ENCODE peak calls at places on chromosome 16, in six cellular contexts. One of them, this sample, is unnamed.

GRCh38 chr16:57621521-57622268 is 6.7 kb upstream of the ADGRG1 start:
- DNase-seq in HFFc6: no peak
- DNase-seq in WTC11: no peak
- DNase-seq in cardiac fibroblast: no peak
- DNase-seq in brain microvascular endothelial cell: no peak
- DNase-seq in H9: no peak
- DNase-seq in this sample: peak

GRCh38 chr16:908526-909155 is 62.1 kb downstream of the LMF1 start:
- DNase-seq in HFFc6: no peak
- DNase-seq in WTC11: no peak
- DNase-seq in cardiac fibroblast: no peak
- DNase-seq in brain microvascular endothelial cell: no peak
- DNase-seq in H9: no peak
- DNase-seq in this sample: no peak

GRCh38 chr16:81403601-81404391 is 40.8 kb upstream of the CMIP start:
- DNase-seq in HFFc6: peak
- DNase-seq in WTC11: peak
- DNase-seq in cardiac fibroblast: peak
- DNase-seq in brain microvascular endothelial cell: peak
- DNase-seq in H9: peak
- DNase-seq in this sample: peak

GRCh38 chr16:85028638-85029412 is 1.2 kb downstream of the KIAA0513 start:
- DNase-seq in HFFc6: peak
- DNase-seq in WTC11: no peak
- DNase-seq in cardiac fibroblast: no peak
- DNase-seq in brain microvascular endothelial cell: no peak
- DNase-seq in H9: no peak
- DNase-seq in this sample: peak

GRCh38 chr16:86872833-86873232 is 294.5 kb downstream of the FOXL1 start:
- DNase-seq in HFFc6: no peak
- DNase-seq in WTC11: no peak
- DNase-seq in cardiac fibroblast: no peak
- DNase-seq in brain microvascular endothelial cell: no peak
- DNase-seq in H9: peak
- DNase-seq in this sample: no peak

GRCh38 chr16:29974291-29975133 is 844 bp downstream of the TAOK2 start:
- DNase-seq in HFFc6: no peak
- DNase-seq in WTC11: no peak
- DNase-seq in cardiac fibroblast: peak
- DNase-seq in brain microvascular endothelial cell: no peak
- DNase-seq in H9: no peak
- DNase-seq in this sample: peak

GRCh38 chr16:9395958-9396359 is 304.5 kb downstream of the HAPSTR1 start:
- DNase-seq in HFFc6: no peak
- DNase-seq in WTC11: no peak
- DNase-seq in cardiac fibroblast: no peak
- DNase-seq in brain microvascular endothelial cell: no peak
- DNase-seq in H9: no peak
- DNase-seq in this sample: no peak

GRCh38 chr16:57388359-57389086 is 16.0 kb upstream of the CCL17 start:
- DNase-seq in HFFc6: no peak
- DNase-seq in WTC11: no peak
- DNase-seq in cardiac fibroblast: no peak
- DNase-seq in brain microvascular endothelial cell: no peak
- DNase-seq in H9: no peak
- DNase-seq in this sample: peak

GRCh38 chr16:85389679-85390470 is 223.2 kb upstream of the GSE1 start:
- DNase-seq in HFFc6: no peak
- DNase-seq in WTC11: peak
- DNase-seq in cardiac fibroblast: no peak
- DNase-seq in brain microvascular endothelial cell: no peak
- DNase-seq in H9: no peak
- DNase-seq in this sample: no peak

GRCh38 chr16:67155305-67156145 is 4.2 kb downstream of the TRADD start:
- DNase-seq in HFFc6: peak
- DNase-seq in WTC11: peak
- DNase-seq in cardiac fibroblast: peak
- DNase-seq in brain microvascular endothelial cell: peak
- DNase-seq in H9: peak
- DNase-seq in this sample: peak

GRCh38 chr16:82891424-82891823 is 264.7 kb downstream of the CDH13 start:
- DNase-seq in HFFc6: no peak
- DNase-seq in WTC11: no peak
- DNase-seq in cardiac fibroblast: no peak
- DNase-seq in brain microvascular endothelial cell: no peak
- DNase-seq in H9: no peak
- DNase-seq in this sample: no peak

GRCh38 chr16:19382887-19383816 is 34.5 kb upstream of the TMC5 start:
- DNase-seq in HFFc6: no peak
- DNase-seq in WTC11: no peak
- DNase-seq in cardiac fibroblast: no peak
- DNase-seq in brain microvascular endothelial cell: no peak
- DNase-seq in H9: no peak
- DNase-seq in this sample: peak

GRCh38 chr16:87436225-87437172 is 44.4 kb downstream of the MAP1LC3B start:
- DNase-seq in HFFc6: peak
- DNase-seq in WTC11: no peak
- DNase-seq in cardiac fibroblast: peak
- DNase-seq in brain microvascular endothelial cell: peak
- DNase-seq in H9: no peak
- DNase-seq in this sample: no peak

GRCh38 chr16:17266606-17267313 is 204.0 kb downstream of the XYLT1 start:
- DNase-seq in HFFc6: no peak
- DNase-seq in WTC11: no peak
- DNase-seq in cardiac fibroblast: no peak
- DNase-seq in brain microvascular endothelial cell: no peak
- DNase-seq in H9: no peak
- DNase-seq in this sample: no peak

GRCh38 chr16:88822281-88823040 is 10.7 kb upstream of the APRT start:
- DNase-seq in HFFc6: no peak
- DNase-seq in WTC11: no peak
- DNase-seq in cardiac fibroblast: no peak
- DNase-seq in brain microvascular endothelial cell: no peak
- DNase-seq in H9: no peak
- DNase-seq in this sample: no peak

GRCh38 chr16:16001856-16002255 is 52.4 kb downstream of the ABCC1 start:
- DNase-seq in HFFc6: no peak
- DNase-seq in WTC11: no peak
- DNase-seq in cardiac fibroblast: no peak
- DNase-seq in brain microvascular endothelial cell: no peak
- DNase-seq in H9: no peak
- DNase-seq in this sample: no peak

GRCh38 chr16:19595043-19595767 is 39.7 kb downstream of the VPS35L start:
- DNase-seq in HFFc6: peak
- DNase-seq in WTC11: no peak
- DNase-seq in cardiac fibroblast: peak
- DNase-seq in brain microvascular endothelial cell: peak
- DNase-seq in H9: no peak
- DNase-seq in this sample: peak

GRCh38 chr16:70695351-70696070 is 9.7 kb upstream of the MTSS2 start:
- DNase-seq in HFFc6: no peak
- DNase-seq in WTC11: no peak
- DNase-seq in cardiac fibroblast: peak
- DNase-seq in brain microvascular endothelial cell: no peak
- DNase-seq in H9: no peak
- DNase-seq in this sample: peak

GRCh38 chr16:52597772-52598483 is 51.0 kb upstream of the TOX3 start:
- DNase-seq in HFFc6: no peak
- DNase-seq in WTC11: no peak
- DNase-seq in cardiac fibroblast: no peak
- DNase-seq in brain microvascular endothelial cell: no peak
- DNase-seq in H9: peak
- DNase-seq in this sample: peak

GRCh38 chr16:81543571-81543970 is 99.0 kb downstream of the CMIP start:
- DNase-seq in HFFc6: no peak
- DNase-seq in WTC11: no peak
- DNase-seq in cardiac fibroblast: peak
- DNase-seq in brain microvascular endothelial cell: no peak
- DNase-seq in H9: no peak
- DNase-seq in this sample: no peak

DNA sequence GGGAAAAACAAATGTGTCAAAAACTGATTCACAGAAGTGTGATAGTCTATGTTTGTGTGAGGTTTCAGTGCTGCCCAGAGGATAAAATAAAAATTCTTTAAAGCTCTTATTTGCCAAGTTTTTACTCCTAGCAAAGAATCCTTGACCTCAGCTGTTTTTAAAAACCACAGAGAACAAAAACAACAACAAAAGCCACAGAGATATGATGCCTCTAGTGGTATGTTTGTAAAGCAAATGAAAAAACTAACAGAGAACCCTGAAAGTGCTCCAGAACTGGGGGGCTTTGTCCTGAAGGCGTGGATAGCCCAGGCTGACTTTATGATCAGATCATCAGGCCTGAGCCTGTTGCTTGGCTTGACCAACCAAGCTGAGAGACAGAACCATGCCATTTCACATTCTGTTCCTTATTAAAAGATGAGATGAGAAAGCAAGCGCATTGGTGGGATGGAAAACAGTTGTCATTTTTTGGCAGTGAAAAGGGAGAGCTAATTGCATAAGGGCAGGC is 411.1 kb downstream of the CPPED1 start:
- DNase-seq in HFFc6: peak
- DNase-seq in WTC11: no peak
- DNase-seq in cardiac fibroblast: no peak
- DNase-seq in brain microvascular endothelial cell: no peak
- DNase-seq in H9: no peak
- DNase-seq in this sample: no peak
- TF ChIP-seq CTCF in HFFc6: peak
- TF ChIP-seq CTCF in WTC11: no peak
- TF ChIP-seq CTCF in cardiac fibroblast: peak
- TF ChIP-seq CTCF in brain microvascular endothelial cell: no peak
- TF ChIP-seq CTCF in H9: peak
- TF ChIP-seq CTCF in this sample: no peak

DNA sequence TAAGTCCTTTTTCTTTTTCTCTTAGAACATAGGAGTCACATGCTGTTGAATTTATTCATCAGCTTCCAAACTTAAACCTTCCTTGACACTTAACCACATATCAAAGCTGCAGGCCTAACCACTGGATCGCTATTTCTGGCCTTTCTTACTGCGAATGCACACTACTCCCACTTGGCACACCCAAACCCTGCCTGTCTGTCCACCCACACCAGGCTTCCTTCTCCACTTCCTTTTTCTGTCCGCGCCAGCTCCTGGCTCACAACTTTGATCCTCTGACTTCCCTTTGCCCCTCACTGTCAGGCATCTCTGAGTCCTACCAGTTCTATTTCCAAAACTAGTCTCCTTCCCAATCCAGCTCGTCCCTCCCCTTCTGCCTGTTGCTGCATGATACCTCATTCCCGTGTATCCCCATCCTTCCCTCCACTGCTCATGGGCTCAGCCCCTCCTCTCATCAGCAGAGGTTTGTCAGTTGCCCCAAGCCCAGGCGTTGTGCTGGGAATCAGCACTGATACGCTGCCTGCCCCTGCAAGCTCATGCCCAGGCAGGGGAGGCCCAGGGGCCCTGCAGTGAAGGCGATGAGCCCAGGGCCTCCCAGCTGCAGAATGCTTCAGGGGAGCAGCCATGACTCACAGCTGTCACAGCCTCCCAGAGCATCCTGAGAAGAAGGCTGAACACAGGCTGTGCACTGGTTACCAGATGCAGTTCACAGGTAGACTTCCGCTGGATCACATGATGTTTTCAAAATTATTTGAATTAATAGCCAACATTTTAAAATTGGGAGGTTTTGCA is 179.8 kb downstream of the KATNIP start:
- DNase-seq in HFFc6: no peak
- DNase-seq in WTC11: no peak
- DNase-seq in cardiac fibroblast: peak
- DNase-seq in brain microvascular endothelial cell: no peak
- DNase-seq in H9: no peak
- DNase-seq in this sample: no peak
- TF ChIP-seq CTCF in HFFc6: no peak
- TF ChIP-seq CTCF in WTC11: no peak
- TF ChIP-seq CTCF in cardiac fibroblast: no peak
- TF ChIP-seq CTCF in brain microvascular endothelial cell: no peak
- TF ChIP-seq CTCF in H9: no peak
- TF ChIP-seq CTCF in this sample: no peak

DNA sequence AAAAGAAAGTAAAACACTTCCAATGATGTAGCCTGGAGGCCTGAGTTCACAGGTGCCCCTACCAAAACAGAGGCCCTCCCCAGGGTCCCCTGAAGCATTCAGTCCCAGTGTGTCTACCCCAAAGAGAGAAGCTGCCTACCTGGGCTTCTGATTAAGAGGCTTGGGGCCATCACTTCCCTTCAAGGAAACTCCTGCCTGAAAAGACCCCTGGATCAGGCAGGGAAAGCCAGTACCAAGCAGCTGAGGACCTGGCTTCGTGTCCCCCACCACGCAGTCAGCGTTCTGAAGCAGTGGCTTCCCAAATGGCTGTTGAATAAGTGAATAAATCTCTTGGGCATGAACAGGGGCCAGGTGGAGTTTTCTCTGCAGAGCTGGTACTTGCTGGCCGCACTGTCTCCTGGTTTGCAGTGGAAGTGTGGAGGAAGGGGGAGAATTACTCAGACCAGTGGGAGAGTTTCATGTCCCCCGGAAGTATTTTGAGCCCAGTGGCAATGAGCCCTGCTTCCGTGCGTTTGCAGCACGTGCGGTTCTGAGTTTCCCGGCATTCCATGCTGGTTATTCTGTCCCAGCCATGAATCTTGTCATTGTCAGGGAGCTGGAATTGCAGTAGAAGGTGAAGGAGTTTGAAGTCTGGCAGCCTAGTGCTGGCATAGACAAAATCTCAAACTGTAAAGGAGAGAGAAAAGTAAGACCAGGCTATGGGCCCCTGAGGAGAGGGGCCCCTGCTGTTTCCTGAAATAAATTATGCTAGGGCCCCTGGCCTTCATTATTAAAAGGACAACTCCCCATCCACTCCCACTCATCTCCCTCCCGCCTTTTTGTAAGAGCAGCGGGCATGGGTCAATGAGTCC is 27.0 kb downstream of the RMI2 start:
- DNase-seq in HFFc6: no peak
- DNase-seq in WTC11: no peak
- DNase-seq in cardiac fibroblast: no peak
- DNase-seq in brain microvascular endothelial cell: no peak
- DNase-seq in H9: no peak
- DNase-seq in this sample: no peak
- TF ChIP-seq CTCF in HFFc6: peak
- TF ChIP-seq CTCF in WTC11: no peak
- TF ChIP-seq CTCF in cardiac fibroblast: no peak
- TF ChIP-seq CTCF in brain microvascular endothelial cell: no peak
- TF ChIP-seq CTCF in H9: no peak
- TF ChIP-seq CTCF in this sample: no peak

GRCh38 chr16:49992825-49993224 is 32.2 kb upstream of the CNEP1R1 start:
- DNase-seq in HFFc6: no peak
- DNase-seq in WTC11: no peak
- DNase-seq in cardiac fibroblast: no peak
- DNase-seq in brain microvascular endothelial cell: no peak
- DNase-seq in H9: no peak
- DNase-seq in this sample: no peak

GRCh38 chr16:49998991-49999390 is 26.0 kb upstream of the CNEP1R1 start:
- DNase-seq in HFFc6: no peak
- DNase-seq in WTC11: no peak
- DNase-seq in cardiac fibroblast: no peak
- DNase-seq in brain microvascular endothelial cell: no peak
- DNase-seq in H9: no peak
- DNase-seq in this sample: no peak

GRCh38 chr16:49997721-49998251 is 27.2 kb upstream of the CNEP1R1 start:
- DNase-seq in HFFc6: no peak
- DNase-seq in WTC11: no peak
- DNase-seq in cardiac fibroblast: no peak
- DNase-seq in brain microvascular endothelial cell: no peak
- DNase-seq in H9: no peak
- DNase-seq in this sample: no peak

GRCh38 chr16:49993579-49993978 is 31.4 kb upstream of the CNEP1R1 start:
- DNase-seq in HFFc6: no peak
- DNase-seq in WTC11: no peak
- DNase-seq in cardiac fibroblast: no peak
- DNase-seq in brain microvascular endothelial cell: no peak
- DNase-seq in H9: no peak
- DNase-seq in this sample: no peak

GRCh38 chr16:49995720-49996119 is 29.3 kb upstream of the CNEP1R1 start:
- DNase-seq in HFFc6: no peak
- DNase-seq in WTC11: no peak
- DNase-seq in cardiac fibroblast: no peak
- DNase-seq in brain microvascular endothelial cell: no peak
- DNase-seq in H9: no peak
- DNase-seq in this sample: no peak
- TF ChIP-seq CTCF in HFFc6: no peak
- TF ChIP-seq CTCF in WTC11: no peak
- TF ChIP-seq CTCF in cardiac fibroblast: no peak
- TF ChIP-seq CTCF in brain microvascular endothelial cell: peak
- TF ChIP-seq CTCF in H9: no peak
- TF ChIP-seq CTCF in this sample: no peak